ENCODE peak calls at places on chromosomes 5 and 9, in four cellular contexts. W is A549, Q is WTC11, M is SK-N-SH. U is an unnamed sample.

GRCh38 chr5:122585111-122585415 is 189.8 kb upstream of the SNX2 start:
- DNase-seq in Q (no peak), W (no peak), M (no peak), U (no peak)

GRCh38 chr5:54357371-54358058 is 47.1 kb upstream of the ARL15 start:
- DNase-seq in M (peak), W (no peak), Q (no peak), U (no peak)

GRCh38 chr5:140966293-140967225 is at the start of gene PCDHAC2:
- DNase-seq in Q (peak), W (peak), M (peak), U (no peak)

GRCh38 chr5:117357886-117358285 is 783.3 kb upstream of the SEMA6A start:
- DNase-seq in W (no peak), Q (no peak), M (peak), U (no peak)

GRCh38 chr5:95870105-95870672 is 47.7 kb upstream of the GLRX start:
- DNase-seq in M (no peak), Q (no peak), W (no peak), U (peak)

GRCh38 chr5:150117945-150118560 is 31.7 kb upstream of the CSF1R start:
- DNase-seq in W (no peak), Q (no peak), M (no peak), U (no peak)

GRCh38 chr5:74212336-74212735 is 428.2 kb downstream of the ENC1 start:
- DNase-seq in M (no peak), Q (peak), W (no peak), U (peak)

GRCh38 chr5:142445266-142445665 is 120.4 kb upstream of the SPRY4 start:
- DNase-seq in Q (no peak), M (no peak), W (no peak), U (no peak)

GRCh38 chr5:9386945-9387344 is 158.9 kb downstream of the SEMA5A start:
- DNase-seq in W (no peak), Q (no peak), M (no peak), U (no peak)

GRCh38 chr5:143514915-143515314 is 111.4 kb upstream of the NR3C1 start:
- DNase-seq in Q (no peak), M (no peak), W (no peak), U (no peak)

GRCh38 chr9:74838351-74838750 is 49.4 kb downstream of the TRPM6 start:
- DNase-seq in M (no peak), Q (no peak), W (no peak), U (no peak)

GRCh38 chr5:126868961-126869451 is 92.1 kb downstream of the LMNB1 start:
- DNase-seq in Q (peak), M (peak), W (no peak), U (no peak)

GRCh38 chr5:59615272-59615671 is 278.3 kb downstream of the PDE4D start:
- DNase-seq in W (no peak), Q (no peak), M (no peak), U (no peak)

GRCh38 chr9:13719981-13720380 is 440.5 kb upstream of the MPDZ start:
- DNase-seq in M (no peak), Q (no peak), W (no peak), U (no peak)

GRCh38 chr5:40594811-40595210 is 84.9 kb upstream of the PTGER4 start:
- DNase-seq in Q (no peak), W (no peak), M (no peak), U (no peak)

GRCh38 chr5:132011561-132012384 is at the start of gene ACSL6:
- DNase-seq in W (peak), M (peak), Q (peak), U (no peak)

GRCh38 chr5:137201876-137202275 is 297.2 kb downstream of the SPOCK1 start:
- DNase-seq in Q (no peak), M (no peak), W (no peak), U (no peak)

GRCh38 chr9:112348257-112348992 is 15.0 kb upstream of the PTBP3 start:
- DNase-seq in M (peak), W (peak), Q (peak), U (peak)

GRCh38 chr9:26789959-26790358 is 102.6 kb downstream of the CAAP1 start:
- DNase-seq in Q (no peak), W (no peak), M (no peak), U (no peak)

GRCh38 chr9:100637787-100638186 is 59.9 kb downstream of the CAVIN4 start:
- DNase-seq in M (no peak), Q (peak), W (no peak), U (no peak)

GRCh38 chr9:224540-225520 is 10.2 kb downstream of the DOCK8 start:
- DNase-seq in W (no peak), Q (no peak), M (no peak), U (peak)

GRCh38 chr5:156838966-156839365 is 11.1 kb upstream of the PPP1R2B start:
- DNase-seq in W (no peak), Q (no peak), M (no peak), U (no peak)

GRCh38 chr5:149593370-149593769 is 12.1 kb downstream of the ARHGEF37 start:
- DNase-seq in M (no peak), W (no peak), Q (no peak), U (no peak)

GRCh38 chr9:16552252-16552651 is 318.2 kb downstream of the BNC2 start:
- DNase-seq in W (no peak), Q (no peak), M (no peak), U (no peak)

GRCh38 chr5:174505621-174506020 is 218.8 kb upstream of the MSX2 start:
- DNase-seq in W (no peak), M (no peak), Q (no peak), U (no peak)

GRCh38 chr5:61277781-61278180 is 54.3 kb upstream of the ZSWIM6 start:
- DNase-seq in W (no peak), Q (no peak), M (no peak), U (no peak)

GRCh38 chr5:41716382-41716781 is 153.8 kb downstream of the OXCT1 start:
- DNase-seq in W (no peak), M (no peak), Q (no peak), U (no peak)

GRCh38 chr5:155886311-155887031 is 440.5 kb upstream of the SGCD start:
- DNase-seq in M (no peak), Q (no peak), W (no peak), U (no peak)

GRCh38 chr5:139271201-139272027 is 22.1 kb upstream of the MATR3 start:
- DNase-seq in Q (no peak), M (no peak), W (no peak), U (peak)

GRCh38 chr5:38410304-38410990 is 146.0 kb downstream of the LIFR start:
- DNase-seq in M (no peak), W (no peak), Q (no peak), U (no peak)

GRCh38 chr5:68478306-68479091 is 262.9 kb downstream of the PIK3R1 start:
- DNase-seq in W (no peak), M (no peak), Q (no peak), U (no peak)

GRCh38 chr5:170420809-170421412 is 31.7 kb upstream of the KCNMB1 start:
- DNase-seq in M (peak), Q (peak), W (peak), U (peak)

GRCh38 chr5:124746916-124747769 is 704 bp upstream of the ZNF608 start:
- DNase-seq in W (peak), M (peak), Q (peak), U (no peak)

GRCh38 chr5:110757118-110757729 is 18.4 kb downstream of the SLC25A46 start:
- DNase-seq in Q (no peak), M (no peak), W (no peak), U (peak)

GRCh38 chr9:95157491-95158151 is 159.9 kb downstream of the FANCC start:
- DNase-seq in W (no peak), Q (no peak), M (peak), U (peak)

GRCh38 chr9:131585375-131585774 is 40.1 kb downstream of the PRRT1B start:
- DNase-seq in M (no peak), Q (no peak), W (no peak), U (peak)

GRCh38 chr9:101468116-101468515 is 32.5 kb upstream of the ALDOB start:
- DNase-seq in W (no peak), Q (no peak), M (no peak), U (no peak)

GRCh38 chr5:150131461-150131860 is 24.2 kb downstream of the PDGFRB start:
- DNase-seq in M (no peak), Q (no peak), W (no peak), U (no peak)

GRCh38 chr9:33256236-33256635 is 8.3 kb downstream of the BAG1 start:
- DNase-seq in W (no peak), Q (no peak), M (no peak), U (no peak)

DNA sequence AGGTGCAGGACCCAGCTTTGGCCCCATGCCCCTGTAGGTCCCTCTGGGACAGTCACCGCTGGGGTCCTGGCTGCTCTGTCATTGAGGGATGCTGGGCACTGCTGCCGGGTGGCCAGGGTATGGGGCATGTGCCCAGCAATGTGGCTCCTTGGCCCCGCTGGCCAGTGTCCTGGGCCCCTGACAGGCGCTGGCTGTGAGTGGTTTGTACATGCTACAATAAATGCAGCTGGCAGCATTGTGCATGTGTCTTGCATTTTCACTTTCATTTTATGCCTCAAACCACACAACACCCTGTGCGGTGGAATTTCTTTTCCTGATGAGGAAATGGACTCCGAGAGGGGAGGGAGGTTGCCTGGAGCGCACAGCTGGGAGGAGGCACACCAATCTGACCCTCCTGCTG is 11.5 kb downstream of the TSPAN17 start:
- DNase-seq in W (no peak), Q (no peak), M (no peak), U (no peak)
- TF ChIP-seq MAX in W (no peak), Q (no peak), M (no peak), U (no peak)

GRCh38 chr5:118883396-118883795 is 105.0 kb downstream of the DTWD2 start:
- DNase-seq in M (no peak), Q (no peak), W (no peak), U (peak)
- TF ChIP-seq MAX in M (no peak), Q (no peak), W (no peak), U (no peak)

GRCh38 chr5:31027726-31028125 is 165.8 kb upstream of the CDH6 start:
- DNase-seq in Q (no peak), W (no peak), M (no peak), U (no peak)
- TF ChIP-seq MAX in Q (no peak), W (no peak), M (no peak), U (no peak)

GRCh38 chr9:84937086-84937670 is 267.6 kb downstream of the NTRK2 start:
- DNase-seq in Q (peak), M (no peak), W (no peak), U (no peak)
- TF ChIP-seq MAX in Q (no peak), M (no peak), W (no peak), U (no peak)

DNA sequence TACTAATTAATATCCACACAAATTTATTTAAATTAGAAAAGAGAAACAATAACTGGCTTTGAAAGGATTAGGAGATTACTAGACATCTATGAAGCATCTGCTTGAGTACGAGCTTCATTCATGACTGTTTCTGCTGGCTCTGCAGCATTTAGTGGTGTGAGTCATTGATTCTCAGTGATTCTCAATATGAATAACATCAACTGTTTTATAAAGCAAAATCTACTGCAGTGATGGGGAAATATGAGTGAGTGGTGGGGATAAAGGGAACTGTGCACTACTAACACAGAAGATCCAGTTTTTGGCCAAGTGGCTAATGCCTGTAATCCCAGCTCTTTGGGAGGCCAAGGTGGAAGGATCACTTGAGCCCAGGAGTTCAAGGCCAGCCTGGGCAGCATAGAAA is 8.4 kb downstream of the FNBP1 start:
- DNase-seq in W (no peak), M (no peak), Q (no peak), U (peak)
- TF ChIP-seq MAX in W (no peak), M (no peak), Q (no peak), U (no peak)

GRCh38 chr5:107253246-107253645 is 417.5 kb downstream of the EFNA5 start:
- DNase-seq in Q (no peak), W (no peak), M (no peak), U (no peak)
- TF ChIP-seq MAX in Q (no peak), W (no peak), M (no peak), U (no peak)

GRCh38 chr5:154285661-154286408 is 95.3 kb downstream of the GALNT10 start:
- DNase-seq in M (no peak), W (peak), Q (no peak), U (no peak)
- TF ChIP-seq MAX in M (peak), W (peak), Q (no peak), U (no peak)

DNA sequence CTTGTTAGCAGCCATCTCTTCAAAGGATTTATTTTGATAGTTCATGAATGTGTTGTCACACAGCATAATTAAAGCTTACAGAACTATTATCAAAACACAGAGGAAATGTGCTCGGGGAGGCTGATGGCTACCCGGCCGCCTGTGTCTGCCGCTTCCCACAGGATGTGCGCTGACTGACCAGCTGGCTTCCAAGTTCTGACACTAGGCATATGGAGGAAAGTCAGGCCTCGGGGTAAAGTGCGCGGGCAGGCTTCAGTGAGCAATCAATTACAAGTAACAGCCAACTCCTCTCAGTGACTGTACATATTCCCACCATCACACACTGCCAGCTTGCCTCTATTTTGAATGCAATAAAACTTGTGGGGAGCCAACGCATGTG is 77.5 kb downstream of the EBF1 start:
- DNase-seq in W (no peak), Q (no peak), M (peak), U (peak)
- TF ChIP-seq MAX in W (no peak), Q (no peak), M (peak), U (no peak)

GRCh38 chr5:86756839-86757238 is 139.1 kb downstream of the COX7C start:
- DNase-seq in Q (no peak), M (no peak), W (no peak), U (no peak)

DNA sequence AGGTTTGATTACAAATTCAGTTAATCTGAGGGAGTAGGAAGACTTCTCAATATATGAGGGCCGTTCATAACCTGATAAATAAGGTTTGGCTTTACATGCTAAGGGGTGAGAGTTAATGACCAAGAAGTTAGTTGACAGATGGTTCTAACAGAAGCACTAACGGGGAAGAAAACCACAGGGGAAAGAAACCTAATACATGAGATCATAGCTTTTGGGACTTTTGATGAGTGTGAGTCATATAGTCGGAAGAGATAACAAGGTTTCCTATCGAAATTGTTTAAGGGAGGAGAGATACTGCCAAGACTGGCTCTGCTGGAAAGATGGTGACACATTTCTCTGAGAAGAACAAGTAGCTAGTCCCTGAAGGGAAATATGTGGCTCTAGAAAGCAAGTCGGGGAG is 140.1 kb downstream of the COX7C start:
- DNase-seq in Q (no peak), M (no peak), W (no peak), U (no peak)
- TF ChIP-seq MAX in Q (no peak), M (no peak), W (no peak), U (no peak)